ENCODE peak calls at places on chromosomes 11 and 22, in six cellular contexts. One of them, this sample, is unnamed.
A peak's percentile ranks its signal among the peaks of the same experiment; 100 is the strongest.

GRCh38 chr22:38305481-38306448 is 11.5 kb downstream of the CSNK1E start:
- DNase-seq in Calu3: peak; percentile 47
- DNase-seq in activated T-cell treated with anti-CD3 and anti-CD28 coated beads, Interleukin-2, amount 50 U/mL, for 72 hours: peak; percentile 47
- DNase-seq in cardiac muscle cell: peak; percentile 68
- DNase-seq in NCI-H774: no peak
- DNase-seq in iPS-NIHi11: peak; percentile 60
- DNase-seq in this sample: peak; percentile 87

GRCh38 chr11:67311051-67311555 is 7.8 kb downstream of the SSH3 start:
- DNase-seq in Calu3: no peak
- DNase-seq in activated T-cell treated with anti-CD3 and anti-CD28 coated beads, Interleukin-2, amount 50 U/mL, for 72 hours: no peak
- DNase-seq in cardiac muscle cell: no peak
- DNase-seq in NCI-H774: no peak
- DNase-seq in iPS-NIHi11: no peak
- DNase-seq in this sample: no peak

GRCh38 chr11:67082071-67082791 is 25.6 kb downstream of the RHOD start:
- DNase-seq in Calu3: peak; percentile 49
- DNase-seq in activated T-cell treated with anti-CD3 and anti-CD28 coated beads, Interleukin-2, amount 50 U/mL, for 72 hours: no peak
- DNase-seq in cardiac muscle cell: peak; percentile 27
- DNase-seq in NCI-H774: no peak
- DNase-seq in iPS-NIHi11: peak; percentile 48
- DNase-seq in this sample: peak; percentile 46

GRCh38 chr11:44785856-44786606 is 59.3 kb downstream of the TSPAN18 start:
- DNase-seq in Calu3: peak; percentile 22
- DNase-seq in activated T-cell treated with anti-CD3 and anti-CD28 coated beads, Interleukin-2, amount 50 U/mL, for 72 hours: peak; percentile 10
- DNase-seq in cardiac muscle cell: no peak
- DNase-seq in NCI-H774: no peak
- DNase-seq in iPS-NIHi11: peak; percentile 42
- DNase-seq in this sample: no peak

GRCh38 chr11:64321533-64321932 is 3.6 kb downstream of the PRDX5 start:
- DNase-seq in Calu3: no peak
- DNase-seq in activated T-cell treated with anti-CD3 and anti-CD28 coated beads, Interleukin-2, amount 50 U/mL, for 72 hours: no peak
- DNase-seq in cardiac muscle cell: no peak
- DNase-seq in NCI-H774: no peak
- DNase-seq in iPS-NIHi11: no peak
- DNase-seq in this sample: no peak

GRCh38 chr11:129639300-129639699 is 176.3 kb upstream of the TMEM45B start:
- DNase-seq in Calu3: peak; percentile 19
- DNase-seq in activated T-cell treated with anti-CD3 and anti-CD28 coated beads, Interleukin-2, amount 50 U/mL, for 72 hours: peak; percentile 56
- DNase-seq in cardiac muscle cell: peak; percentile 71
- DNase-seq in NCI-H774: no peak
- DNase-seq in iPS-NIHi11: no peak
- DNase-seq in this sample: peak; percentile 96

GRCh38 chr22:27885977-27886842 is 32.8 kb downstream of the PITPNB start:
- DNase-seq in Calu3: peak; percentile 43
- DNase-seq in activated T-cell treated with anti-CD3 and anti-CD28 coated beads, Interleukin-2, amount 50 U/mL, for 72 hours: peak; percentile 21
- DNase-seq in cardiac muscle cell: peak; percentile 57
- DNase-seq in NCI-H774: no peak
- DNase-seq in iPS-NIHi11: peak; percentile 63
- DNase-seq in this sample: peak; percentile 64

GRCh38 chr11:111918390-111919256 is at the start of gene C11orf52:
- DNase-seq in Calu3: peak; percentile 78
- DNase-seq in activated T-cell treated with anti-CD3 and anti-CD28 coated beads, Interleukin-2, amount 50 U/mL, for 72 hours: no peak
- DNase-seq in cardiac muscle cell: peak; percentile 60
- DNase-seq in NCI-H774: peak; percentile 94
- DNase-seq in iPS-NIHi11: peak; percentile 84
- DNase-seq in this sample: peak; percentile 71

GRCh38 chr11:46330154-46330886 is 16.9 kb upstream of the DGKZ start:
- DNase-seq in Calu3: no peak
- DNase-seq in activated T-cell treated with anti-CD3 and anti-CD28 coated beads, Interleukin-2, amount 50 U/mL, for 72 hours: no peak
- DNase-seq in cardiac muscle cell: peak; percentile 47
- DNase-seq in NCI-H774: no peak
- DNase-seq in iPS-NIHi11: no peak
- DNase-seq in this sample: no peak

GRCh38 chr11:93655581-93656255 is 5.8 kb upstream of the CEP295 start:
- DNase-seq in Calu3: no peak
- DNase-seq in activated T-cell treated with anti-CD3 and anti-CD28 coated beads, Interleukin-2, amount 50 U/mL, for 72 hours: no peak
- DNase-seq in cardiac muscle cell: no peak
- DNase-seq in NCI-H774: peak; percentile 8
- DNase-seq in iPS-NIHi11: no peak
- DNase-seq in this sample: no peak

GRCh38 chr11:62061356-62062222 is 62.2 kb upstream of the INCENP start:
- DNase-seq in Calu3: no peak
- DNase-seq in activated T-cell treated with anti-CD3 and anti-CD28 coated beads, Interleukin-2, amount 50 U/mL, for 72 hours: no peak
- DNase-seq in cardiac muscle cell: peak; percentile 45
- DNase-seq in NCI-H774: peak; percentile 2
- DNase-seq in iPS-NIHi11: no peak
- DNase-seq in this sample: peak; percentile 13

GRCh38 chr11:65314501-65315203 is at the start of gene CDC42EP2:
- DNase-seq in Calu3: peak; percentile 89
- DNase-seq in activated T-cell treated with anti-CD3 and anti-CD28 coated beads, Interleukin-2, amount 50 U/mL, for 72 hours: peak; percentile 82
- DNase-seq in cardiac muscle cell: peak; percentile 90
- DNase-seq in NCI-H774: peak; percentile 78
- DNase-seq in iPS-NIHi11: peak; percentile 95
- DNase-seq in this sample: peak; percentile 90

GRCh38 chr11:84142411-84142810 is 856.2 kb upstream of the CCDC90B start:
- DNase-seq in Calu3: no peak
- DNase-seq in activated T-cell treated with anti-CD3 and anti-CD28 coated beads, Interleukin-2, amount 50 U/mL, for 72 hours: no peak
- DNase-seq in cardiac muscle cell: no peak
- DNase-seq in NCI-H774: no peak
- DNase-seq in iPS-NIHi11: no peak
- DNase-seq in this sample: no peak

GRCh38 chr11:44434191-44434590 is 124.3 kb upstream of the ALX4 start:
- DNase-seq in Calu3: no peak
- DNase-seq in activated T-cell treated with anti-CD3 and anti-CD28 coated beads, Interleukin-2, amount 50 U/mL, for 72 hours: no peak
- DNase-seq in cardiac muscle cell: no peak
- DNase-seq in NCI-H774: no peak
- DNase-seq in iPS-NIHi11: no peak
- DNase-seq in this sample: no peak

GRCh38 chr11:83011333-83012167 is 60.1 kb downstream of the RAB30 start:
- DNase-seq in Calu3: no peak
- DNase-seq in activated T-cell treated with anti-CD3 and anti-CD28 coated beads, Interleukin-2, amount 50 U/mL, for 72 hours: no peak
- DNase-seq in cardiac muscle cell: no peak
- DNase-seq in NCI-H774: no peak
- DNase-seq in iPS-NIHi11: no peak
- DNase-seq in this sample: peak; percentile 25

GRCh38 chr11:132535830-132536229 is 996.5 kb downstream of the OPCML start:
- DNase-seq in Calu3: no peak
- DNase-seq in activated T-cell treated with anti-CD3 and anti-CD28 coated beads, Interleukin-2, amount 50 U/mL, for 72 hours: no peak
- DNase-seq in cardiac muscle cell: no peak
- DNase-seq in NCI-H774: no peak
- DNase-seq in iPS-NIHi11: no peak
- DNase-seq in this sample: no peak

GRCh38 chr11:5007561-5007960 is 12.9 kb downstream of the OR51L1 start:
- DNase-seq in Calu3: no peak
- DNase-seq in activated T-cell treated with anti-CD3 and anti-CD28 coated beads, Interleukin-2, amount 50 U/mL, for 72 hours: no peak
- DNase-seq in cardiac muscle cell: no peak
- DNase-seq in NCI-H774: no peak
- DNase-seq in iPS-NIHi11: peak; percentile 7
- DNase-seq in this sample: no peak

GRCh38 chr11:47467372-47467771 is 18.4 kb upstream of the RAPSN start:
- DNase-seq in Calu3: no peak
- DNase-seq in activated T-cell treated with anti-CD3 and anti-CD28 coated beads, Interleukin-2, amount 50 U/mL, for 72 hours: no peak
- DNase-seq in cardiac muscle cell: no peak
- DNase-seq in NCI-H774: peak; percentile 78
- DNase-seq in iPS-NIHi11: no peak
- DNase-seq in this sample: peak; percentile 24

GRCh38 chr11:130850185-130850944 is 65.9 kb downstream of the SNX19 start:
- DNase-seq in Calu3: no peak
- DNase-seq in activated T-cell treated with anti-CD3 and anti-CD28 coated beads, Interleukin-2, amount 50 U/mL, for 72 hours: no peak
- DNase-seq in cardiac muscle cell: no peak
- DNase-seq in NCI-H774: no peak
- DNase-seq in iPS-NIHi11: no peak
- DNase-seq in this sample: no peak

GRCh38 chr22:27750866-27751265 is 50.7 kb downstream of the MN1 start:
- DNase-seq in Calu3: no peak
- DNase-seq in activated T-cell treated with anti-CD3 and anti-CD28 coated beads, Interleukin-2, amount 50 U/mL, for 72 hours: no peak
- DNase-seq in cardiac muscle cell: no peak
- DNase-seq in NCI-H774: no peak
- DNase-seq in iPS-NIHi11: no peak
- DNase-seq in this sample: no peak

GRCh38 chr11:100851129-100851528 is 164.0 kb downstream of the ARHGAP42 start:
- DNase-seq in Calu3: no peak
- DNase-seq in activated T-cell treated with anti-CD3 and anti-CD28 coated beads, Interleukin-2, amount 50 U/mL, for 72 hours: no peak
- DNase-seq in cardiac muscle cell: peak; percentile 15
- DNase-seq in NCI-H774: no peak
- DNase-seq in iPS-NIHi11: no peak
- DNase-seq in this sample: no peak

This sample was measured in lung microvascular endothelial cell.